ENCODE peak calls at places on chromosome 5, in four cellular contexts. E is HepG2, M is GM12878, Z is IMR-90. W is an unnamed sample.

GRCh38 chr5:108263338-108263737 is 118.6 kb downstream of the FBXL17 start:
- DNase-seq in E (no peak), M (no peak), Z (no peak), W (no peak)

GRCh38 chr5:132072508-132072907 is 1.1 kb upstream of the CSF2 start:
- DNase-seq in E (no peak), M (no peak), Z (no peak), W (no peak)

GRCh38 chr5:14714706-14715105 is 50.2 kb downstream of the OTULIN start:
- DNase-seq in E (no peak), M (no peak), Z (no peak), W (no peak)

GRCh38 chr5:159819671-159820411 is 96.4 kb upstream of the ADRA1B start:
- DNase-seq in E (no peak), M (no peak), Z (no peak), W (peak)

GRCh38 chr5:35476046-35476445 is 141.6 kb upstream of the SPEF2 start:
- DNase-seq in E (no peak), M (no peak), Z (no peak), W (no peak)

GRCh38 chr5:31194458-31194808 is 947 bp downstream of the CDH6 start:
- DNase-seq in E (no peak), M (no peak), Z (peak), W (peak)

GRCh38 chr5:174448041-174448440 is 276.3 kb upstream of the MSX2 start:
- DNase-seq in E (no peak), M (no peak), Z (no peak), W (no peak)

GRCh38 chr5:57566914-57567313 is 84.3 kb upstream of the ACTBL2 start:
- DNase-seq in E (no peak), M (no peak), Z (peak), W (no peak)

GRCh38 chr5:139397921-139398320 is 3.0 kb upstream of the PROB1 start:
- DNase-seq in E (no peak), M (no peak), Z (peak), W (no peak)

GRCh38 chr5:14138608-14139540 is 4.3 kb upstream of the TRIO start:
- DNase-seq in E (no peak), M (no peak), Z (no peak), W (no peak)

GRCh38 chr5:149610583-149611250 is 29.4 kb downstream of the ARHGEF37 start:
- DNase-seq in E (no peak), M (no peak), Z (no peak), W (no peak)

GRCh38 chr5:98880598-98880997 is 48.2 kb downstream of the CHD1 start:
- DNase-seq in E (no peak), M (no peak), Z (no peak), W (no peak)

DNA sequence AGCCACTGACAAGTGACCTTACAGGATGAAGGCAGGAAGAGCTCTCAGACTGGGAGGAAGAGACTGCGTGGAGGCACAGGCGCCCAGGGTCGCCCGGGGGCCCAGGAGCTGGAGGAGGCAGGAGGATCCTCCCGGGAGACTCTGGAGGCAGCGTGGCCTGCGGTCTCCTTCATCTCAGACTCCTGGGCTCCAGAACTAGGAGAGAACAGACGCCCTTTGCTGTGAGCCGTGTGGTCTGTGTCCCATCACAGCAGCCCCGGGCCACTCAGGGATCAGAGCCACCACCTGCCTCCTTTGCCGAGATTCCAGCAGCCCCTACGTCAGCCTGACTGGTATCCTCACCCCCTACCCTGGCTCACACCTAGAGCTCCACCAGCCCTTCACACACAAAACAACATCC is 45.2 kb downstream of the SLC12A7 start:
- DNase-seq in E (no peak), M (no peak), Z (no peak), W (no peak)
- TF ChIP-seq BHLHE40 in E (no peak), M (no peak), Z (no peak), W (no peak)

GRCh38 chr5:85077581-85077980 is 692.9 kb upstream of the EDIL3 start:
- DNase-seq in E (no peak), M (no peak), Z (no peak), W (no peak)
- TF ChIP-seq CEBPB in E (no peak), M (no peak), Z (no peak), W (no peak)

GRCh38 chr5:142215915-142216681 is 107.5 kb downstream of the NDFIP1 start:
- DNase-seq in E (peak), M (no peak), Z (peak), W (peak)

GRCh38 chr5:142222881-142223558 is 101.8 kb downstream of the SPRY4 start:
- DNase-seq in E (no peak), M (peak), Z (no peak), W (no peak)

GRCh38 chr5:142222235-142222880 is 102.5 kb downstream of the SPRY4 start:
- DNase-seq in E (no peak), M (no peak), Z (no peak), W (no peak)

GRCh38 chr5:142221091-142221860 is 103.5 kb downstream of the SPRY4 start:
- DNase-seq in E (peak), M (no peak), Z (peak), W (no peak)

GRCh38 chr5:142219146-142219545 is 105.7 kb downstream of the SPRY4 start:
- DNase-seq in E (no peak), M (no peak), Z (no peak), W (no peak)
- TF ChIP-seq BHLHE40 in E (no peak), M (no peak), Z (no peak), W (no peak)

GRCh38 chr5:72817076-72817476 is 615 bp downstream of the TNPO1 start:
- DNase-seq in E (peak), M (no peak), Z (peak), W (peak)

GRCh38 chr5:72816297-72817075 is at the start of gene TNPO1:
- DNase-seq in E (peak), M (peak), Z (peak), W (peak)

GRCh38 chr5:72818866-72819534 is 2.5 kb downstream of the TNPO1 start:
- DNase-seq in E (peak), M (no peak), Z (peak), W (peak)

GRCh38 chr5:72815580-72816296 is 723 bp upstream of the TNPO1 start:
- DNase-seq in E (no peak), M (no peak), Z (no peak), W (no peak)

GRCh38 chr5:72817639-72818266 is 1.3 kb downstream of the TNPO1 start:
- DNase-seq in E (no peak), M (no peak), Z (no peak), W (no peak)
- TF ChIP-seq CEBPB in E (no peak), M (no peak), Z (peak), W (no peak)

GRCh38 chr5:73740274-73740790 is 114.3 kb downstream of the ARHGEF28 start:
- DNase-seq in E (no peak), M (no peak), Z (no peak), W (no peak)
- TF ChIP-seq BHLHE40 in E (no peak), M (no peak), Z (no peak), W (no peak)

GRCh38 chr5:142145106-142145900 is 36.7 kb downstream of the NDFIP1 start:
- DNase-seq in E (peak), M (peak), Z (peak), W (peak)
- TF ChIP-seq CEBPB in E (no peak), M (no peak), Z (no peak), W (no peak)

W was measured in A549.